ENCODE peak calls at places on chromosomes 16 and 17, in nine cellular contexts. One of them, this sample, is unnamed.

GRCh38 chr17:81202318-81202717 is 20.4 kb downstream of the CEP131 start:
- DNase-seq in transverse colon: no peak
- DNase-seq in cardiac muscle cell: no peak
- DNase-seq in breast epithelium: peak
- DNase-seq in esophagus muscularis mucosa: no peak
- DNase-seq in AG10803: no peak
- DNase-seq in fibroblast of the aortic adventitia: no peak
- DNase-seq in HFF-Myc: no peak
- DNase-seq in tibial artery: no peak
- DNase-seq in this sample: no peak

GRCh38 chr17:77163001-77163400 is 22.2 kb downstream of the SEC14L1 start:
- DNase-seq in transverse colon: peak
- DNase-seq in cardiac muscle cell: peak
- DNase-seq in breast epithelium: no peak
- DNase-seq in esophagus muscularis mucosa: no peak
- DNase-seq in AG10803: no peak
- DNase-seq in fibroblast of the aortic adventitia: peak
- DNase-seq in HFF-Myc: no peak
- DNase-seq in tibial artery: no peak
- DNase-seq in this sample: no peak

GRCh38 chr16:29789775-29790182 is 772 bp upstream of the KIF22 start:
- DNase-seq in transverse colon: peak
- DNase-seq in cardiac muscle cell: no peak
- DNase-seq in breast epithelium: no peak
- DNase-seq in esophagus muscularis mucosa: no peak
- DNase-seq in AG10803: no peak
- DNase-seq in fibroblast of the aortic adventitia: no peak
- DNase-seq in HFF-Myc: no peak
- DNase-seq in tibial artery: peak
- DNase-seq in this sample: no peak

GRCh38 chr16:66364117-66364958 is 2.2 kb upstream of the CDH5 start:
- DNase-seq in transverse colon: peak
- DNase-seq in cardiac muscle cell: peak
- DNase-seq in breast epithelium: peak
- DNase-seq in esophagus muscularis mucosa: no peak
- DNase-seq in AG10803: peak
- DNase-seq in fibroblast of the aortic adventitia: peak
- DNase-seq in HFF-Myc: no peak
- DNase-seq in tibial artery: peak
- DNase-seq in this sample: peak

GRCh38 chr17:66002807-66003206 is 189.1 kb downstream of the CEP112 start:
- DNase-seq in transverse colon: no peak
- DNase-seq in cardiac muscle cell: peak
- DNase-seq in breast epithelium: no peak
- DNase-seq in esophagus muscularis mucosa: no peak
- DNase-seq in AG10803: peak
- DNase-seq in fibroblast of the aortic adventitia: peak
- DNase-seq in HFF-Myc: no peak
- DNase-seq in tibial artery: no peak
- DNase-seq in this sample: peak

GRCh38 chr16:81457326-81458133 is 12.9 kb downstream of the CMIP start:
- DNase-seq in transverse colon: no peak
- DNase-seq in cardiac muscle cell: peak
- DNase-seq in breast epithelium: no peak
- DNase-seq in esophagus muscularis mucosa: no peak
- DNase-seq in AG10803: peak
- DNase-seq in fibroblast of the aortic adventitia: peak
- DNase-seq in HFF-Myc: no peak
- DNase-seq in tibial artery: no peak
- DNase-seq in this sample: peak

GRCh38 chr17:32755045-32755805 is 121.7 kb downstream of the MYO1D start:
- DNase-seq in transverse colon: no peak
- DNase-seq in cardiac muscle cell: peak
- DNase-seq in breast epithelium: no peak
- DNase-seq in esophagus muscularis mucosa: no peak
- DNase-seq in AG10803: peak
- DNase-seq in fibroblast of the aortic adventitia: peak
- DNase-seq in HFF-Myc: peak
- DNase-seq in tibial artery: no peak
- DNase-seq in this sample: peak

GRCh38 chr17:66165537-66166123 is 26.3 kb downstream of the CEP112 start:
- DNase-seq in transverse colon: no peak
- DNase-seq in cardiac muscle cell: peak
- DNase-seq in breast epithelium: no peak
- DNase-seq in esophagus muscularis mucosa: no peak
- DNase-seq in AG10803: peak
- DNase-seq in fibroblast of the aortic adventitia: peak
- DNase-seq in HFF-Myc: peak
- DNase-seq in tibial artery: no peak
- DNase-seq in this sample: peak

GRCh38 chr17:19938736-19939135 is 38.9 kb downstream of the AKAP10 start:
- DNase-seq in transverse colon: no peak
- DNase-seq in cardiac muscle cell: no peak
- DNase-seq in breast epithelium: no peak
- DNase-seq in esophagus muscularis mucosa: no peak
- DNase-seq in AG10803: no peak
- DNase-seq in fibroblast of the aortic adventitia: no peak
- DNase-seq in HFF-Myc: no peak
- DNase-seq in tibial artery: no peak
- DNase-seq in this sample: no peak

GRCh38 chr17:12078791-12079190 is 58.1 kb downstream of the MAP2K4 start:
- DNase-seq in transverse colon: no peak
- DNase-seq in cardiac muscle cell: peak
- DNase-seq in breast epithelium: no peak
- DNase-seq in esophagus muscularis mucosa: no peak
- DNase-seq in AG10803: peak
- DNase-seq in fibroblast of the aortic adventitia: peak
- DNase-seq in HFF-Myc: peak
- DNase-seq in tibial artery: no peak
- DNase-seq in this sample: peak

GRCh38 chr17:39800540-39800939 is 62.8 kb downstream of the GRB7 start:
- DNase-seq in transverse colon: peak
- DNase-seq in cardiac muscle cell: no peak
- DNase-seq in breast epithelium: no peak
- DNase-seq in esophagus muscularis mucosa: no peak
- DNase-seq in AG10803: no peak
- DNase-seq in fibroblast of the aortic adventitia: no peak
- DNase-seq in HFF-Myc: no peak
- DNase-seq in tibial artery: no peak
- DNase-seq in this sample: peak

GRCh38 chr17:45733781-45734180 is 50.3 kb upstream of the CRHR1 start:
- DNase-seq in transverse colon: no peak
- DNase-seq in cardiac muscle cell: no peak
- DNase-seq in breast epithelium: no peak
- DNase-seq in esophagus muscularis mucosa: no peak
- DNase-seq in AG10803: no peak
- DNase-seq in fibroblast of the aortic adventitia: no peak
- DNase-seq in HFF-Myc: no peak
- DNase-seq in tibial artery: no peak
- DNase-seq in this sample: no peak

DNA sequence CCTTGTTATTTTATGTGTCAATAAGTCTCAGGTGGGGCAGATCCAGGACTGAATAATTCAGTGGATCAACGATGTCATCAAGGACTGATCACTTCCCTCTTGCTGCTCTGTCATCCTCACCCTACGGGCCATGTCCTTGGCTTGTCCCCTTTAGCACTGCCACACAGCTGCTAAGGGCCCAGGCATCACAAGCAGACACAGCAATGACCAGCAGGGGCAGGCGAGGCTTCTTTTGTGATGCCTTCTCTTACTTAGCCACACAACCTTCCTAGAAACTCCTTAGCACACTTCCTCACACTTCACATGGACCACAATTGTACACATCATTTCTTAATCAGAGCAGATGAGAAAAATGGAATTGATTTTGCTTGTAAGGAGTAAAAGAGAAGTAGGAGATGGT is 356.3 kb upstream of the SOX9 start:
- DNase-seq in transverse colon: peak
- DNase-seq in cardiac muscle cell: peak
- DNase-seq in breast epithelium: no peak
- DNase-seq in esophagus muscularis mucosa: no peak
- DNase-seq in AG10803: no peak
- DNase-seq in fibroblast of the aortic adventitia: no peak
- DNase-seq in HFF-Myc: no peak
- DNase-seq in tibial artery: no peak
- DNase-seq in this sample: peak
- TF ChIP-seq CTCF in transverse colon: peak
- TF ChIP-seq CTCF in cardiac muscle cell: peak
- TF ChIP-seq CTCF in breast epithelium: no peak
- TF ChIP-seq CTCF in esophagus muscularis mucosa: no peak
- TF ChIP-seq CTCF in AG10803: peak
- TF ChIP-seq CTCF in fibroblast of the aortic adventitia: no peak
- TF ChIP-seq CTCF in HFF-Myc: peak
- TF ChIP-seq CTCF in tibial artery: no peak
- TF ChIP-seq CTCF in this sample: peak

DNA sequence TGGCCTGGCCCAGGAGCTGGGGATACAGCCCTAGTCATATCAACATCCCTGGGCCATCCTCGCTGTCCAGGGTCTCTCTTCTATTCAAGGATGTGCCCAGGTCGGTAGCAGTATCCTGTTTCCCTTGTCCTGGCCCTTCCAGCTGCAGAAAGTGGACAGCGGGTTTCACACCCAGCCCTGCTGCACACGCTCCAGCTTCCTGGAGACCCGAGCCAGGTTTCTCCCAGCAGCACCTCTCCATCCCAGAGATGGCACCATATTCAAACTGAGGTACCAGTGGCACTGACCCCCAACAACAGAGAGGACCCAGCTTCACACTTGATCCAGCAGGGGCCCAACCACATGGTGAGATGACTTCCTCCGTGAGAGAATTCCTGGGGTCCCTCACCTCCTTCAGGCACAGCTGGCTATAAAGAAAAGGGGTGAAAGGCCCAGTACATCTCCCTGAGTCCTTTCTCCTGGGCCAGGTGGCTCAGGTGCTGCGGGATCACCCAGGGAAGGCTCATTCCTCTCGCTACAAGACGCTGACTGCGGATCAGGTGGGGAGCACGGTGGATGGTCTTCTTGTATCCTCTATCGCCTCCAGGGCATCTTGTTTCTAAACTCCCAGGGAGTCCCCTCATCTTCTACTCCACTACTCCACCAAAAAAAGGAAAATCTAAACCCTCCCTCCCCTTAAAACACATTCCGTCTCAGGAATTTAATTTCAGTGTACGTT is 1.4 kb downstream of the CUEDC1 start:
- DNase-seq in transverse colon: no peak
- DNase-seq in cardiac muscle cell: no peak
- DNase-seq in breast epithelium: no peak
- DNase-seq in esophagus muscularis mucosa: no peak
- DNase-seq in AG10803: no peak
- DNase-seq in fibroblast of the aortic adventitia: no peak
- DNase-seq in HFF-Myc: no peak
- DNase-seq in tibial artery: peak
- DNase-seq in this sample: no peak
- H3K4me3 ChIP-seq in transverse colon: peak
- H3K4me3 ChIP-seq in cardiac muscle cell: peak
- H3K4me3 ChIP-seq in breast epithelium: peak
- H3K4me3 ChIP-seq in esophagus muscularis mucosa: peak
- H3K4me3 ChIP-seq in AG10803: peak
- H3K4me3 ChIP-seq in fibroblast of the aortic adventitia: peak
- H3K4me3 ChIP-seq in HFF-Myc: peak
- H3K4me3 ChIP-seq in tibial artery: peak
- H3K4me3 ChIP-seq in this sample: peak

GRCh38 chr16:68257251-68257905 is 6.9 kb upstream of the SLC7A6 start:
- DNase-seq in transverse colon: peak
- DNase-seq in cardiac muscle cell: no peak
- DNase-seq in breast epithelium: no peak
- DNase-seq in esophagus muscularis mucosa: no peak
- DNase-seq in AG10803: peak
- DNase-seq in fibroblast of the aortic adventitia: no peak
- DNase-seq in HFF-Myc: no peak
- DNase-seq in tibial artery: no peak
- DNase-seq in this sample: peak
- TF ChIP-seq CTCF in transverse colon: no peak
- TF ChIP-seq CTCF in cardiac muscle cell: no peak
- TF ChIP-seq CTCF in breast epithelium: no peak
- TF ChIP-seq CTCF in esophagus muscularis mucosa: no peak
- TF ChIP-seq CTCF in AG10803: no peak
- TF ChIP-seq CTCF in fibroblast of the aortic adventitia: no peak
- TF ChIP-seq CTCF in HFF-Myc: no peak
- TF ChIP-seq CTCF in tibial artery: no peak
- TF ChIP-seq CTCF in this sample: no peak

GRCh38 chr16:4316103-4316731 is 350 bp downstream of the GLIS2 start:
- DNase-seq in transverse colon: no peak
- DNase-seq in cardiac muscle cell: peak
- DNase-seq in breast epithelium: no peak
- DNase-seq in esophagus muscularis mucosa: no peak
- DNase-seq in AG10803: no peak
- DNase-seq in fibroblast of the aortic adventitia: no peak
- DNase-seq in HFF-Myc: no peak
- DNase-seq in tibial artery: no peak
- DNase-seq in this sample: peak

GRCh38 chr16:4318171-4318910 is 2.5 kb downstream of the GLIS2 start:
- DNase-seq in transverse colon: no peak
- DNase-seq in cardiac muscle cell: no peak
- DNase-seq in breast epithelium: no peak
- DNase-seq in esophagus muscularis mucosa: no peak
- DNase-seq in AG10803: no peak
- DNase-seq in fibroblast of the aortic adventitia: peak
- DNase-seq in HFF-Myc: no peak
- DNase-seq in tibial artery: no peak
- DNase-seq in this sample: peak

GRCh38 chr16:4317471-4318170 is 1.8 kb downstream of the GLIS2 start:
- DNase-seq in transverse colon: no peak
- DNase-seq in cardiac muscle cell: peak
- DNase-seq in breast epithelium: no peak
- DNase-seq in esophagus muscularis mucosa: no peak
- DNase-seq in AG10803: no peak
- DNase-seq in fibroblast of the aortic adventitia: peak
- DNase-seq in HFF-Myc: no peak
- DNase-seq in tibial artery: no peak
- DNase-seq in this sample: peak

GRCh38 chr16:4315185-4316102 is at the start of gene GLIS2:
- DNase-seq in transverse colon: peak
- DNase-seq in cardiac muscle cell: peak
- DNase-seq in breast epithelium: no peak
- DNase-seq in esophagus muscularis mucosa: no peak
- DNase-seq in AG10803: peak
- DNase-seq in fibroblast of the aortic adventitia: peak
- DNase-seq in HFF-Myc: no peak
- DNase-seq in tibial artery: peak
- DNase-seq in this sample: peak

DNA sequence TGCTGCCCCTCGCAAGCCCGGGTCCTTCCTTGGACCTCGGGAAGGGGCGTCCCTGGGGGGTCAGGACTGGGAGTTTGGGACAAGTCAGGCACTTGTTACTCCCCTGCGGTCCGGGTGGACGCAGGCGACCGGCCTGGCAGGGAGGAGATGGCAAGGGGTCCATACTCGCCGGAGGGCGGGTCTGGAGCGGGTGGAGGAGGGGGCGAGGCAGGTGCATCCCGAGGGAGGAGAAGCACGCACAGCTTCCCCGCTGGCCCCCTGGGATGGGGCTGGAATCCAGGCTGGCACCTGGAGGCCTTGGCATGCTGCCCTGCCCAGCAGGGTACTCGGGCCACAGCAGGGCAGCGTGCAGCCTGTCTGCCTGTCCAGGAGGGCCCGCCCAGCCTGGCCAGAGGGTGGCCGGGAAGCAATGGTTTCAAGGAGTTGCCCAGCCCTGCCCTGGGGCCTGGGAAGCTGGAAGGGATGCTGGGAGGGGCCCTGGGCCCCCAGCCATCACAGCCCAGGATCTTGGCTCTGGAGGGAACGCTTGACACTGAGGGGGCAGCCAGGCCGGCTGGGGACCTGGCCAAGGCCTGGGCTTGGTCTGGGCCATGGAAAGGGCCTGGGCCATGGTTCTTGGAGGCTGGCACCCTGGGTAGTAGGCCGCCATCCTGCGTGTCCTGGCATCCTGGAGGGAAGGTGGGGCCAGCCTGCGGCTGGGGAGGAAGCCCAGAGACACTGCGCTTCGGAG is 1.0 kb downstream of the GLIS2 start:
- DNase-seq in transverse colon: peak
- DNase-seq in cardiac muscle cell: no peak
- DNase-seq in breast epithelium: no peak
- DNase-seq in esophagus muscularis mucosa: no peak
- DNase-seq in AG10803: no peak
- DNase-seq in fibroblast of the aortic adventitia: peak
- DNase-seq in HFF-Myc: no peak
- DNase-seq in tibial artery: peak
- DNase-seq in this sample: peak
- H3K4me3 ChIP-seq in transverse colon: peak
- H3K4me3 ChIP-seq in cardiac muscle cell: peak
- H3K4me3 ChIP-seq in breast epithelium: peak
- H3K4me3 ChIP-seq in esophagus muscularis mucosa: peak
- H3K4me3 ChIP-seq in AG10803: peak
- H3K4me3 ChIP-seq in fibroblast of the aortic adventitia: peak
- H3K4me3 ChIP-seq in HFF-Myc: peak
- H3K4me3 ChIP-seq in tibial artery: peak
- H3K4me3 ChIP-seq in this sample: peak